ENCODE peak calls at places on chromosomes 1 and 21, in four cellular contexts. C is H7, N is AG04450, U is PC-9. R is an unnamed sample.

GRCh38 chr1:64536217-64536835 is 66.4 kb downstream of the CACHD1 start:
- DNase-seq in C (no peak), N (no peak), U (no peak), R (no peak)

GRCh38 chr1:209030454-209031167 is 552.9 kb upstream of the CAMK1G start:
- DNase-seq in C (no peak), N (no peak), U (no peak), R (no peak)

GRCh38 chr1:43935711-43936427 is 2.3 kb downstream of the ARTN start:
- DNase-seq in C (peak), N (no peak), U (no peak), R (no peak)

GRCh38 chr1:113760102-113760804 is 967 bp upstream of the PHTF1 start:
- DNase-seq in C (no peak), N (no peak), U (no peak), R (no peak)

GRCh38 chr21:37365657-37366487 is 701 bp upstream of the DYRK1A start:
- DNase-seq in C (peak), N (no peak), U (peak), R (no peak)

GRCh38 chr1:92916899-92917298 is 44.4 kb downstream of the DIPK1A start:
- DNase-seq in C (no peak), N (peak), U (peak), R (no peak)

GRCh38 chr21:25788677-25789076 is 53.9 kb downstream of the GABPA start:
- DNase-seq in C (no peak), N (no peak), U (no peak), R (no peak)

GRCh38 chr1:156805766-156806511 is 10.7 kb downstream of the SH2D2A start:
- DNase-seq in C (no peak), N (peak), U (no peak), R (peak)

GRCh38 chr1:18581420-18581880 is 49.2 kb upstream of the PAX7 start:
- DNase-seq in C (peak), N (no peak), U (no peak), R (no peak)

GRCh38 chr1:2232255-2232915 is 4.3 kb downstream of the SKI start:
- DNase-seq in C (no peak), N (no peak), U (no peak), R (no peak)

GRCh38 chr1:2234762-2235113 is 6.6 kb downstream of the SKI start:
- DNase-seq in C (no peak), N (no peak), U (no peak), R (no peak)

GRCh38 chr1:2233997-2234761 is 6.1 kb downstream of the SKI start:
- DNase-seq in C (no peak), N (peak), U (peak), R (peak)

GRCh38 chr1:2232916-2233438 is 4.9 kb downstream of the SKI start:
- DNase-seq in C (no peak), N (no peak), U (no peak), R (no peak)

GRCh38 chr1:2233468-2233867 is 5.3 kb downstream of the SKI start:
- DNase-seq in C (no peak), N (no peak), U (no peak), R (no peak)
- H3K4me3 ChIP-seq in C (no peak), N (peak), U (peak), R (peak)

GRCh38 chr21:34345892-34346291 is 17.9 kb upstream of the KCNE2 start:
- DNase-seq in C (no peak), N (peak), U (no peak), R (no peak)

GRCh38 chr21:34352556-34352955 is 11.2 kb upstream of the KCNE2 start:
- DNase-seq in C (no peak), N (no peak), U (no peak), R (no peak)

GRCh38 chr21:34351786-34352241 is 12.0 kb upstream of the KCNE2 start:
- DNase-seq in C (peak), N (no peak), U (no peak), R (no peak)

GRCh38 chr21:34345091-34345871 is 18.5 kb upstream of the KCNE2 start:
- DNase-seq in C (no peak), N (no peak), U (no peak), R (no peak)

GRCh38 chr21:34348890-34349519 is 14.8 kb upstream of the KCNE2 start:
- DNase-seq in C (no peak), N (no peak), U (no peak), R (no peak)
- H3K4me3 ChIP-seq in C (no peak), N (no peak), U (no peak), R (no peak)

DNA sequence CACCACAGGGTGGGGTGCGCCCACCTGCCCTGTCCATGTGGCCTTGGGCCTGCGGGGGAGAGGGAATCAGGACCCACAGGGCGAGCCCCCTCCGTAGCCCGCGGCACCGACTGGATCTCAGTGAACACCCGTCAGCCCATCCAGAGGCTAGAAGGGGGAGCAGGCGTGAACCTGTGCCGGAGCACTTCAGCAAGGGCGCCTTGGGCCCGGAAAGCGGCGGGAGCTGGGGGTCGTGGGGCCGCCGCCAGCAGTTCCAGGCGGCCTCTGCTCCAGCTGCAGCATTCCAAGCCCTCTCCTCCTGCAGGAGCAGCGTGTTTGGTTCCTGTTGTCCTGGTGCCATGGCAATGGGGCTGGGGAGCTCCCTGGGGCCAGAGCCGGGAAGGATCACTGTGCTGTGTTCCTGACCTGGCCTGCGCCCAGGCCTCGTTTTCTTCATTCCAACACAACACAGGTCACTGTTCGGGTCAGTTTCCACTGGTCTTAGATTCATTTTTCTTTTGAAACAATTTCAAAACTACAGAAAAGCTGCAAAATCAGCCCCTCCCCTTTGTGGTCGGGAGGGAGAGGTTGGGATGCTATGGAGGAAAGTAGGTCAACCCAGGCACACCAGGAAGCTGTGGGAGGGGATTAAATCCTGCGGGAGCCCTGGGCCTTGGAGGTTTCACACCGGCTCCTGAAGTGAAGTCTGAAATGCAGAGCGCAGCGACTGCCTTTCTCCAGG is 18.8 kb downstream of the SLX9 start:
- DNase-seq in C (peak), N (no peak), U (no peak), R (peak)
- H3K4me3 ChIP-seq in C (no peak), N (no peak), U (no peak), R (no peak)

GRCh38 chr21:35203093-35204021 is 154.3 kb upstream of the RUNX1 start:
- DNase-seq in C (no peak), N (no peak), U (no peak), R (no peak)

GRCh38 chr21:35206141-35207125 is 157.3 kb upstream of the RUNX1 start:
- DNase-seq in C (peak), N (no peak), U (no peak), R (no peak)

GRCh38 chr21:35207322-35207721 is 158.2 kb upstream of the RUNX1 start:
- DNase-seq in C (no peak), N (no peak), U (no peak), R (no peak)

GRCh38 chr21:35204125-35204524 is 155.0 kb upstream of the RUNX1 start:
- DNase-seq in C (no peak), N (no peak), U (no peak), R (no peak)

GRCh38 chr21:35204850-35205564 is 155.9 kb upstream of the RUNX1 start:
- DNase-seq in C (peak), N (peak), U (no peak), R (no peak)
- H3K4me3 ChIP-seq in C (no peak), N (peak), U (no peak), R (no peak)

DNA sequence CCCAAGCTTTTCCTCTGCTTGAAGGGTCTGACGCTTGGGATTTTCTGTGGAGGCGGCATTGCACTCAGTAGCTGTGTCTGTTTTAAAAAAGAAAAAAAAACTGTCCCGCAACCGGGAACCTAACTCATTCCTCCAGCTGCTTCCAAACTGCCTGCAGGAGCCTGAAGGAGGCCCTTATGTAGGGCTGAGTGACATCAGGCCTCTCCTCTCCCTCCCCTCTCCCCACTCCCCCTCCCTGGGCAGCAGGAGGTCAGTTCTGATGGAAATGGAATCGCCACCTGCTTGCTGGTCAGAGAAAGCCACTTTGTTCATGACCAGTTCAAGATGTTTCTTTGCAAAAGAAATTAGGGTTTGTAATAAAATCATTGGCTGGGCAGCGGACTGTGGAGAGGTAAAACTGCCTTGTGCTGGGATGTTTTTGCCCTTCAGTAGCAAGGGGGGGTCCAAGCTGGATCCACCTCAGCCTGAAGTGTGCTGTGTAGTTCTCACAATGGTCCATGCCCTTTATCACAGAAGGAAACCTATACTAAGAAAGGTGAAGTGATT is at the start of gene MAP1LC3C:
- DNase-seq in C (peak), N (no peak), U (no peak), R (no peak)
- H3K4me3 ChIP-seq in C (peak), N (peak), U (no peak), R (peak)

DNA sequence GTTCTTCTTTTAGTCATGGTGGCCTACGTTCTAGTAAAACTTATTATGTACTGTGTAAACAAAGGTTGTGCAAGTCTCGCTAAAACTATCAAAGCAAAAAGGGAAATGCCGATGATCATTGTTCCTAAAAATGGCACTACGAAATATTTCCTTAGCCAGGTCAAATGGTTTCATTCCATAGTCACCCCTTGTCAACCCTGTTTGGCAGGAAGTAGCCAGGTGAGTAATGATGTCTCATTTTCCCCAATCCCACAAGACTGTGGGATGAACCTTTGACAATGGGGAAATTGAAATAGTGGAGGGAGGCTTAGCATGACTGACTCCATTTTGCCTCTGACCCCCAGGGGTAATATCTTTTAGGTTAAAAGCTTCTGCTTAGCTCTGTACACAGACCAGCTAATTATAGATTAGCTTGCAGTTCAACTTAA is 5.6 kb upstream of the REN start:
- DNase-seq in C (no peak), N (no peak), U (peak), R (peak)
- H3K4me3 ChIP-seq in C (no peak), N (no peak), U (no peak), R (no peak)

DNA sequence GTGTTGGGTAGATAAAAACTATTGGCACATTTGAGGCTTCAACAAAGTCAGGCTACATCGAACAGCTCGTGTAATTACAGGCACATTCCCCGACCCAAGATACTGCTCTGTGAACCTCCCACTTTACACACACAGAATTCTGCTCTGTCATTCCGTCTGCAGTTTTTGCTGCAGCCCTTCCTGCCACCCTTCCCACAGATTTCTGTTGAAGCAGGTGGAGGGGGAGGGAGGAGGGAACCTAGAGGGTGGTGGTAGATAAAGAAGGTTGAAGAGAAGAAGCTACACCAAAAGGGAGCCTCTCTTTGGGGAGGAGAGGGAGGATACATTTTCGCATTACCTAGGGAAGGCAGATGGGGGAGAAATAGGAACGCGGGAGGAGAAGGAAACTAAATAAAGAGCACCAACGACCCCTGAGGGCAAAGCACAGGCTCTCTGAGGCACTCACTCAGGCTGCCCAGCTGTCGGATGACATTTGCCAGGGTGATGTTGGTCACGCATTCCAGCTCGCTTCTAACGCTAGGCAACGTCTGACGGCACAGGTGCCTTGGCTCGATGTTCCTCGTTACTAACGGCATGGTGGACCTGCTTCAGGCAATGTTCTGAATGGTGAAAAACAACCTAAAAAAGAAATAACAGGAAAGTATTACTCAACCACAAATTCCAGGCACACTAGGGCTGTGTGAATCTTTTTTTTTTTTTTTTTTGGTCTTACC is 36.0 kb downstream of the GPR3 start:
- DNase-seq in C (peak), N (no peak), U (no peak), R (no peak)
- H3K4me3 ChIP-seq in C (no peak), N (no peak), U (no peak), R (no peak)

GRCh38 chr1:202966006-202966904 is 802 bp downstream of the CYB5R1 start:
- DNase-seq in C (no peak), N (no peak), U (no peak), R (no peak)

GRCh38 chr1:202965441-202965821 is 1.6 kb downstream of the CYB5R1 start:
- DNase-seq in C (no peak), N (no peak), U (no peak), R (no peak)

GRCh38 chr1:202967684-202968281 is 726 bp upstream of the CYB5R1 start:
- DNase-seq in C (peak), N (no peak), U (no peak), R (no peak)

GRCh38 chr1:202968895-202969295 is 1.8 kb upstream of the CYB5R1 start:
- DNase-seq in C (peak), N (no peak), U (peak), R (peak)

DNA sequence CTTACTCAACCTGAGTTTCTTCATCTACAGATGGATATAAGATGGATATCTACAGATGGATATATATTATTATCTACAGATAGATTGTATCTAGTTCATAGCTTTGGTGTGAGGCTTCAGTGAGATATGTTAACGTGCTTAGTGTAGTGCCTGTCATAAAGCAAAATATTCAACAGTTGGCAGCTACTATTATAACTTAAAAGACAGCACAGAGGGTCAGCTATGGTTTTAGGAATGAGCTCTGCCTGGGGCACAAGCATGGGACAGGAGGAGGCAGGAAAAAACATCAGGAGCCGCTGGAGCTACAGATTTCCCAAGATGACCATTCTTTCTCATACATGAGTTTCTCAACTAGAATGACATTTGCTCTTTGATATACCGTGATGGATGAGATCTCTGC is 1.3 kb upstream of the CYB5R1 start:
- DNase-seq in C (no peak), N (no peak), U (no peak), R (no peak)
- H3K4me3 ChIP-seq in C (no peak), N (no peak), U (no peak), R (no peak)

GRCh38 chr1:99265124-99265523 is 832 bp downstream of the PLPPR4 start:
- DNase-seq in C (no peak), N (no peak), U (no peak), R (no peak)
- H3K4me3 ChIP-seq in C (peak), N (peak), U (no peak), R (no peak)

GRCh38 chr1:7891804-7892203 is 38.9 kb upstream of the UTS2 start:
- DNase-seq in C (no peak), N (no peak), U (no peak), R (no peak)

GRCh38 chr1:7893529-7894180 is 40.8 kb upstream of the UTS2 start:
- DNase-seq in C (no peak), N (peak), U (no peak), R (peak)

GRCh38 chr1:7888248-7889010 is 35.6 kb upstream of the UTS2 start:
- DNase-seq in C (no peak), N (peak), U (no peak), R (peak)

GRCh38 chr1:7886346-7886745 is 33.5 kb upstream of the UTS2 start:
- DNase-seq in C (no peak), N (no peak), U (no peak), R (no peak)

GRCh38 chr1:7890853-7891252 is 38.0 kb upstream of the UTS2 start:
- DNase-seq in C (no peak), N (no peak), U (no peak), R (no peak)
- H3K4me3 ChIP-seq in C (no peak), N (no peak), U (no peak), R (no peak)

R was measured in AG09309.